ENCODE peak calls at places on chromosomes 16 and 17, in eight cellular contexts. One of them, this sample, is unnamed.

GRCh38 chr16:56600398-56600999 is 7.9 kb upstream of the MT2A start:
- DNase-seq in NCI-H1105 treated with DMSO at 0.1 percent for 48 hours: peak
- DNase-seq in CD4-positive, alpha-beta memory T cell: peak
- DNase-seq in NCI-H2029: no peak
- DNase-seq in KBM-7: peak
- DNase-seq in neuronal stem cell: no peak
- DNase-seq in activated T-cell treated with anti-CD3 and anti-CD28 coated beads for 24 hours: no peak
- DNase-seq in non-pigmented ciliary epithelial cell: no peak
- DNase-seq in this sample: peak

GRCh38 chr17:75084039-75084660 is 3.6 kb upstream of the SLC16A5 start:
- DNase-seq in neuronal stem cell: no peak
- DNase-seq in CD4-positive, alpha-beta memory T cell: peak
- DNase-seq in activated T-cell treated with anti-CD3 and anti-CD28 coated beads for 24 hours: no peak
- DNase-seq in non-pigmented ciliary epithelial cell: no peak
- DNase-seq in NCI-H1105 treated with DMSO at 0.1 percent for 48 hours: no peak
- DNase-seq in KBM-7: no peak
- DNase-seq in NCI-H2029: no peak
- DNase-seq in this sample: no peak

GRCh38 chr17:79627184-79627765 is 16.4 kb upstream of the RBFOX3 start:
- DNase-seq in CD4-positive, alpha-beta memory T cell: no peak
- DNase-seq in neuronal stem cell: no peak
- DNase-seq in non-pigmented ciliary epithelial cell: no peak
- DNase-seq in NCI-H2029: no peak
- DNase-seq in activated T-cell treated with anti-CD3 and anti-CD28 coated beads for 24 hours: no peak
- DNase-seq in NCI-H1105 treated with DMSO at 0.1 percent for 48 hours: no peak
- DNase-seq in KBM-7: no peak
- DNase-seq in this sample: no peak

GRCh38 chr16:68265078-68265925 is 976 bp downstream of the SLC7A6 start:
- DNase-seq in activated T-cell treated with anti-CD3 and anti-CD28 coated beads for 24 hours: no peak
- DNase-seq in non-pigmented ciliary epithelial cell: no peak
- DNase-seq in neuronal stem cell: no peak
- DNase-seq in NCI-H2029: no peak
- DNase-seq in KBM-7: peak
- DNase-seq in CD4-positive, alpha-beta memory T cell: peak
- DNase-seq in NCI-H1105 treated with DMSO at 0.1 percent for 48 hours: no peak
- DNase-seq in this sample: peak

GRCh38 chr16:87017388-87018012 is 299.7 kb downstream of the C16orf95 start:
- DNase-seq in KBM-7: peak
- DNase-seq in NCI-H2029: no peak
- DNase-seq in CD4-positive, alpha-beta memory T cell: no peak
- DNase-seq in non-pigmented ciliary epithelial cell: peak
- DNase-seq in neuronal stem cell: no peak
- DNase-seq in NCI-H1105 treated with DMSO at 0.1 percent for 48 hours: no peak
- DNase-seq in activated T-cell treated with anti-CD3 and anti-CD28 coated beads for 24 hours: no peak
- DNase-seq in this sample: no peak

GRCh38 chr17:3636154-3636907 is at the start of the genes CTNS and SHPK:
- DNase-seq in KBM-7: peak
- DNase-seq in neuronal stem cell: peak
- DNase-seq in activated T-cell treated with anti-CD3 and anti-CD28 coated beads for 24 hours: peak
- DNase-seq in CD4-positive, alpha-beta memory T cell: peak
- DNase-seq in non-pigmented ciliary epithelial cell: peak
- DNase-seq in NCI-H1105 treated with DMSO at 0.1 percent for 48 hours: peak
- DNase-seq in NCI-H2029: peak
- DNase-seq in this sample: peak

GRCh38 chr17:27995554-27995953 is 46.9 kb upstream of the NLK start:
- DNase-seq in non-pigmented ciliary epithelial cell: no peak
- DNase-seq in CD4-positive, alpha-beta memory T cell: no peak
- DNase-seq in NCI-H2029: no peak
- DNase-seq in NCI-H1105 treated with DMSO at 0.1 percent for 48 hours: peak
- DNase-seq in neuronal stem cell: no peak
- DNase-seq in activated T-cell treated with anti-CD3 and anti-CD28 coated beads for 24 hours: no peak
- DNase-seq in KBM-7: no peak
- DNase-seq in this sample: no peak

GRCh38 chr16:10428433-10429168 is 42.7 kb downstream of the ATF7IP2 start:
- DNase-seq in CD4-positive, alpha-beta memory T cell: no peak
- DNase-seq in neuronal stem cell: no peak
- DNase-seq in activated T-cell treated with anti-CD3 and anti-CD28 coated beads for 24 hours: no peak
- DNase-seq in NCI-H1105 treated with DMSO at 0.1 percent for 48 hours: peak
- DNase-seq in NCI-H2029: no peak
- DNase-seq in non-pigmented ciliary epithelial cell: no peak
- DNase-seq in KBM-7: no peak
- DNase-seq in this sample: no peak

GRCh38 chr17:80152057-80152831 is 5.3 kb upstream of the EIF4A3 start:
- DNase-seq in non-pigmented ciliary epithelial cell: peak
- DNase-seq in activated T-cell treated with anti-CD3 and anti-CD28 coated beads for 24 hours: no peak
- DNase-seq in neuronal stem cell: no peak
- DNase-seq in NCI-H2029: no peak
- DNase-seq in NCI-H1105 treated with DMSO at 0.1 percent for 48 hours: no peak
- DNase-seq in CD4-positive, alpha-beta memory T cell: no peak
- DNase-seq in KBM-7: peak
- DNase-seq in this sample: no peak

GRCh38 chr17:35731239-35731931 is at the start of gene RASL10B:
- DNase-seq in NCI-H2029: peak
- DNase-seq in non-pigmented ciliary epithelial cell: no peak
- DNase-seq in neuronal stem cell: peak
- DNase-seq in CD4-positive, alpha-beta memory T cell: peak
- DNase-seq in KBM-7: peak
- DNase-seq in NCI-H1105 treated with DMSO at 0.1 percent for 48 hours: peak
- DNase-seq in activated T-cell treated with anti-CD3 and anti-CD28 coated beads for 24 hours: peak
- DNase-seq in this sample: no peak

GRCh38 chr17:83024205-83024971 is 55.0 kb upstream of the METRNL start:
- DNase-seq in NCI-H1105 treated with DMSO at 0.1 percent for 48 hours: no peak
- DNase-seq in activated T-cell treated with anti-CD3 and anti-CD28 coated beads for 24 hours: no peak
- DNase-seq in NCI-H2029: no peak
- DNase-seq in neuronal stem cell: no peak
- DNase-seq in non-pigmented ciliary epithelial cell: no peak
- DNase-seq in CD4-positive, alpha-beta memory T cell: no peak
- DNase-seq in KBM-7: no peak
- DNase-seq in this sample: no peak

GRCh38 chr17:42337442-42337841 is 49.1 kb downstream of the STAT5A start:
- DNase-seq in activated T-cell treated with anti-CD3 and anti-CD28 coated beads for 24 hours: peak
- DNase-seq in NCI-H2029: no peak
- DNase-seq in CD4-positive, alpha-beta memory T cell: peak
- DNase-seq in non-pigmented ciliary epithelial cell: peak
- DNase-seq in neuronal stem cell: no peak
- DNase-seq in KBM-7: no peak
- DNase-seq in NCI-H1105 treated with DMSO at 0.1 percent for 48 hours: no peak
- DNase-seq in this sample: no peak

GRCh38 chr16:24944206-24944605 is 71.0 kb downstream of the ARHGAP17 start:
- DNase-seq in KBM-7: no peak
- DNase-seq in activated T-cell treated with anti-CD3 and anti-CD28 coated beads for 24 hours: no peak
- DNase-seq in neuronal stem cell: no peak
- DNase-seq in NCI-H2029: no peak
- DNase-seq in CD4-positive, alpha-beta memory T cell: no peak
- DNase-seq in non-pigmented ciliary epithelial cell: no peak
- DNase-seq in NCI-H1105 treated with DMSO at 0.1 percent for 48 hours: no peak
- DNase-seq in this sample: no peak

GRCh38 chr16:59591480-59591879 is 857.4 kb upstream of the GOT2 start:
- DNase-seq in neuronal stem cell: no peak
- DNase-seq in CD4-positive, alpha-beta memory T cell: no peak
- DNase-seq in NCI-H1105 treated with DMSO at 0.1 percent for 48 hours: no peak
- DNase-seq in KBM-7: no peak
- DNase-seq in activated T-cell treated with anti-CD3 and anti-CD28 coated beads for 24 hours: no peak
- DNase-seq in NCI-H2029: no peak
- DNase-seq in non-pigmented ciliary epithelial cell: no peak
- DNase-seq in this sample: no peak

GRCh38 chr16:3149630-3150345 is 15.0 kb downstream of the ZNF213 start:
- DNase-seq in non-pigmented ciliary epithelial cell: no peak
- DNase-seq in CD4-positive, alpha-beta memory T cell: peak
- DNase-seq in neuronal stem cell: peak
- DNase-seq in KBM-7: peak
- DNase-seq in activated T-cell treated with anti-CD3 and anti-CD28 coated beads for 24 hours: no peak
- DNase-seq in NCI-H1105 treated with DMSO at 0.1 percent for 48 hours: peak
- DNase-seq in NCI-H2029: no peak
- DNase-seq in this sample: peak

GRCh38 chr17:47315451-47316266 is 8.1 kb upstream of the EFCAB13 start:
- DNase-seq in neuronal stem cell: peak
- DNase-seq in NCI-H2029: peak
- DNase-seq in NCI-H1105 treated with DMSO at 0.1 percent for 48 hours: peak
- DNase-seq in activated T-cell treated with anti-CD3 and anti-CD28 coated beads for 24 hours: peak
- DNase-seq in KBM-7: peak
- DNase-seq in CD4-positive, alpha-beta memory T cell: peak
- DNase-seq in non-pigmented ciliary epithelial cell: peak
- DNase-seq in this sample: peak

GRCh38 chr16:35425270-35425669 is 1965.9 kb downstream of the TP53TG3F start:
- DNase-seq in non-pigmented ciliary epithelial cell: no peak
- DNase-seq in activated T-cell treated with anti-CD3 and anti-CD28 coated beads for 24 hours: no peak
- DNase-seq in KBM-7: no peak
- DNase-seq in CD4-positive, alpha-beta memory T cell: no peak
- DNase-seq in NCI-H2029: no peak
- DNase-seq in neuronal stem cell: no peak
- DNase-seq in NCI-H1105 treated with DMSO at 0.1 percent for 48 hours: no peak
- DNase-seq in this sample: no peak

GRCh38 chr17:50364715-50365114 is 8.3 kb downstream of the MRPL27 start:
- DNase-seq in CD4-positive, alpha-beta memory T cell: no peak
- DNase-seq in KBM-7: no peak
- DNase-seq in neuronal stem cell: no peak
- DNase-seq in non-pigmented ciliary epithelial cell: peak
- DNase-seq in NCI-H2029: no peak
- DNase-seq in NCI-H1105 treated with DMSO at 0.1 percent for 48 hours: no peak
- DNase-seq in activated T-cell treated with anti-CD3 and anti-CD28 coated beads for 24 hours: no peak
- DNase-seq in this sample: no peak

GRCh38 chr17:22507823-22508222 is 815.5 kb downstream of the KCNJ18 start:
- DNase-seq in NCI-H2029: no peak
- DNase-seq in KBM-7: peak
- DNase-seq in non-pigmented ciliary epithelial cell: no peak
- DNase-seq in activated T-cell treated with anti-CD3 and anti-CD28 coated beads for 24 hours: no peak
- DNase-seq in neuronal stem cell: no peak
- DNase-seq in CD4-positive, alpha-beta memory T cell: no peak
- DNase-seq in NCI-H1105 treated with DMSO at 0.1 percent for 48 hours: no peak
- DNase-seq in this sample: no peak

GRCh38 chr17:16980813-16981731 is 9.2 kb upstream of the TNFRSF13B start:
- DNase-seq in non-pigmented ciliary epithelial cell: no peak
- DNase-seq in neuronal stem cell: no peak
- DNase-seq in KBM-7: no peak
- DNase-seq in NCI-H2029: no peak
- DNase-seq in activated T-cell treated with anti-CD3 and anti-CD28 coated beads for 24 hours: no peak
- DNase-seq in NCI-H1105 treated with DMSO at 0.1 percent for 48 hours: no peak
- DNase-seq in CD4-positive, alpha-beta memory T cell: no peak
- DNase-seq in this sample: peak

GRCh38 chr17:39935896-39936295 is 8.4 kb downstream of the LRRC3C start:
- DNase-seq in NCI-H2029: no peak
- DNase-seq in NCI-H1105 treated with DMSO at 0.1 percent for 48 hours: no peak
- DNase-seq in neuronal stem cell: no peak
- DNase-seq in CD4-positive, alpha-beta memory T cell: no peak
- DNase-seq in non-pigmented ciliary epithelial cell: no peak
- DNase-seq in activated T-cell treated with anti-CD3 and anti-CD28 coated beads for 24 hours: no peak
- DNase-seq in KBM-7: no peak
- DNase-seq in this sample: no peak

GRCh38 chr16:49605536-49606241 is 232.1 kb downstream of the C16orf78 start:
- DNase-seq in NCI-H2029: no peak
- DNase-seq in KBM-7: no peak
- DNase-seq in neuronal stem cell: no peak
- DNase-seq in non-pigmented ciliary epithelial cell: no peak
- DNase-seq in NCI-H1105 treated with DMSO at 0.1 percent for 48 hours: no peak
- DNase-seq in activated T-cell treated with anti-CD3 and anti-CD28 coated beads for 24 hours: no peak
- DNase-seq in CD4-positive, alpha-beta memory T cell: no peak
- DNase-seq in this sample: no peak

GRCh38 chr17:34519286-34519685 is 60.1 kb upstream of the TMEM132E start:
- DNase-seq in NCI-H2029: no peak
- DNase-seq in neuronal stem cell: peak
- DNase-seq in non-pigmented ciliary epithelial cell: no peak
- DNase-seq in NCI-H1105 treated with DMSO at 0.1 percent for 48 hours: peak
- DNase-seq in KBM-7: peak
- DNase-seq in CD4-positive, alpha-beta memory T cell: no peak
- DNase-seq in activated T-cell treated with anti-CD3 and anti-CD28 coated beads for 24 hours: no peak
- DNase-seq in this sample: no peak

GRCh38 chr17:6361733-6362132 is 73.2 kb downstream of the AIPL1 start:
- DNase-seq in activated T-cell treated with anti-CD3 and anti-CD28 coated beads for 24 hours: no peak
- DNase-seq in neuronal stem cell: no peak
- DNase-seq in NCI-H1105 treated with DMSO at 0.1 percent for 48 hours: no peak
- DNase-seq in CD4-positive, alpha-beta memory T cell: no peak
- DNase-seq in NCI-H2029: no peak
- DNase-seq in non-pigmented ciliary epithelial cell: no peak
- DNase-seq in KBM-7: no peak
- DNase-seq in this sample: peak

GRCh38 chr17:33192961-33193911 is 99.9 kb downstream of the ASIC2 start:
- DNase-seq in activated T-cell treated with anti-CD3 and anti-CD28 coated beads for 24 hours: no peak
- DNase-seq in NCI-H1105 treated with DMSO at 0.1 percent for 48 hours: no peak
- DNase-seq in CD4-positive, alpha-beta memory T cell: no peak
- DNase-seq in non-pigmented ciliary epithelial cell: no peak
- DNase-seq in KBM-7: no peak
- DNase-seq in neuronal stem cell: no peak
- DNase-seq in NCI-H2029: no peak
- DNase-seq in this sample: no peak

This sample was measured in B cell.